ENCODE peak calls at places on chromosomes 6 and 20, in five cellular contexts. A is left cardiac atrium; O is Right ventricle myocardium superior; W is stimulated activated naive CD8-positive, alpha-beta T cell treated with anti-CD3 and anti-CD28 coated beads, Interleukin-15, amount 100 ng/mL, for 72 hours; C is foreskin keratinocyte. Z is an unnamed sample.

GRCh38 chr6:169210611-169211010 is 43.0 kb downstream of the THBS2 start:
- ATAC-seq in A (no peak), W (no peak), C (no peak), O (no peak), Z (no peak)

GRCh38 chr6:96089173-96089572 is 73.4 kb downstream of the FUT9 start:
- ATAC-seq in A (no peak), C (peak; percentile 38), O (no peak), W (no peak), Z (no peak)

GRCh38 chr6:46655803-46656202 is 3.0 kb downstream of the SLC25A27 start:
- ATAC-seq in A (no peak), W (no peak), C (no peak), O (no peak), Z (no peak)

GRCh38 chr20:23217023-23217422 is 130.9 kb upstream of the CD93 start:
- ATAC-seq in W (no peak), A (no peak), C (no peak), O (no peak), Z (no peak)

GRCh38 chr6:157597461-157598312 is 216.7 kb downstream of the ZDHHC14 start:
- ATAC-seq in W (peak; percentile 59), C (peak; percentile 45), O (peak; percentile 70), A (peak; percentile 77), Z (peak; percentile 52)

GRCh38 chr20:8661229-8662023 is 407.5 kb upstream of the PLCB4 start:
- ATAC-seq in A (no peak), W (peak; percentile 65), O (no peak), C (no peak), Z (peak; percentile 35)

GRCh38 chr6:152981219-152981618 is 1.6 kb downstream of the FBXO5 start:
- ATAC-seq in W (no peak), O (no peak), A (no peak), C (no peak), Z (no peak)

GRCh38 chr6:118370722-118371121 is 177.4 kb upstream of the PLN start:
- ATAC-seq in A (peak; percentile 45), O (peak; percentile 78), W (no peak), C (no peak), Z (no peak)

GRCh38 chr6:11130605-11131004 is 19.1 kb upstream of the ERVFRD-1 start:
- ATAC-seq in O (no peak), W (no peak), A (no peak), C (no peak), Z (no peak)

GRCh38 chr6:66913657-66914056 is 1206.6 kb upstream of the EYS start:
- ATAC-seq in O (no peak), C (no peak), A (no peak), W (no peak), Z (no peak)

GRCh38 chr20:5168582-5169396 is 42.0 kb downstream of the CDS2 start:
- ATAC-seq in O (peak; percentile 8), A (peak; percentile 32), C (peak; percentile 96), W (peak; percentile 45), Z (peak; percentile 45)

GRCh38 chr20:58802061-58802460 is 48.6 kb downstream of the GNAS-AS1 start:
- ATAC-seq in O (no peak), C (no peak), A (no peak), W (no peak), Z (no peak)

GRCh38 chr6:116562614-116563013 is 8.7 kb upstream of the RWDD1 start:
- ATAC-seq in C (no peak), W (no peak), A (peak; percentile 42), O (no peak), Z (no peak)

GRCh38 chr6:65746302-65746701 is 39.3 kb upstream of the EYS start:
- ATAC-seq in C (no peak), W (no peak), A (no peak), O (no peak), Z (no peak)

GRCh38 chr6:31877125-31877650 is 1.6 kb downstream of the SLC44A4 start:
- ATAC-seq in C (no peak), A (no peak), W (no peak), O (peak; percentile 30), Z (no peak)

GRCh38 chr6:79946242-79946641 is 1.1 kb downstream of the ELOVL4 start:
- ATAC-seq in A (no peak), W (peak; percentile 69), O (no peak), C (peak; percentile 48), Z (no peak)

GRCh38 chr6:143027058-143027457 is 33.6 kb upstream of the AIG1 start:
- ATAC-seq in C (no peak), O (peak; percentile 78), A (peak; percentile 70), W (peak; percentile 67), Z (peak; percentile 69)

GRCh38 chr6:164108869-164109769 is 694.6 kb downstream of the QKI start:
- ATAC-seq in A (peak; percentile 82), W (no peak), O (peak; percentile 79), C (peak; percentile 75), Z (no peak)

GRCh38 chr6:70700922-70701876 is 33.5 kb downstream of the SMAP1 start:
- ATAC-seq in C (no peak), A (peak; percentile 72), W (no peak), O (peak; percentile 76), Z (no peak)

GRCh38 chr6:79034865-79035264 is 43.2 kb downstream of the PHIP start:
- ATAC-seq in A (no peak), O (no peak), C (peak; percentile 76), W (peak; percentile 100), Z (peak; percentile 96)

GRCh38 chr6:116244284-116244683 is 9.6 kb downstream of the TSPYL4 start:
- ATAC-seq in C (no peak), O (no peak), A (no peak), W (no peak), Z (no peak)

GRCh38 chr20:2752631-2753455 is 47.6 kb downstream of the CPXM1 start:
- ATAC-seq in O (no peak), C (peak; percentile 7), A (no peak), W (peak; percentile 18), Z (peak; percentile 22)

Z was measured in activated T-helper 17 cell treated with anti-CD3 and anti-CD28 coated beads, Interleukin-2, amount 50 U/mL, for 72 hours.